ENCODE peak calls at places on chromosomes 6 and 20, in eight cellular contexts. I, D, Z, R, E, J, Y and M are unnamed samples.

GRCh38 chr6:88166901-88167624 is 916 bp upstream of the CNR1 start:
- DNase-seq in E (no peak), J (peak), Z (no peak), R (no peak), Y (no peak), D (peak), I (no peak), M (no peak)

GRCh38 chr6:125170376-125170775 is 16.8 kb downstream of the TPD52L1 start:
- DNase-seq in J (no peak), R (no peak), D (no peak), Z (no peak), I (peak), E (peak), Y (no peak), M (no peak)

GRCh38 chr6:16803294-16804006 is 42.2 kb upstream of the ATXN1 start:
- DNase-seq in J (peak), E (no peak), Y (peak), D (no peak), Z (no peak), R (no peak), I (peak), M (no peak)

GRCh38 chr6:137089305-137089704 is 44.5 kb upstream of the IL20RA start:
- DNase-seq in R (no peak), Y (no peak), J (no peak), Z (no peak), D (no peak), E (no peak), I (no peak), M (no peak)

GRCh38 chr6:122393339-122393896 is 6.0 kb upstream of the HSF2 start:
- DNase-seq in J (peak), Z (no peak), D (peak), I (no peak), Y (no peak), R (no peak), E (no peak), M (no peak)

GRCh38 chr20:11287156-11287555 is 613.4 kb upstream of the JAG1 start:
- DNase-seq in E (no peak), R (no peak), D (no peak), Z (no peak), Y (no peak), J (no peak), I (no peak), M (no peak)

GRCh38 chr20:63544241-63544957 is 3.1 kb downstream of the SRMS start:
- DNase-seq in E (no peak), J (no peak), Z (no peak), D (no peak), Y (no peak), I (no peak), R (no peak), M (no peak)

GRCh38 chr20:55160022-55160421 is 684.6 kb downstream of the DOK5 start:
- DNase-seq in J (peak), I (no peak), Y (no peak), R (no peak), E (no peak), Z (peak), D (no peak), M (no peak)